ENCODE peak calls at places on chromosomes 13 and 19, in six cellular contexts. Z is Karpas-422, O is fibroblast of lung, B is IMR-90, K is neural progenitor cell, W is endothelial cell of umbilical vein. P is an unnamed sample.

GRCh38 chr13:28501547-28501946 is 6.6 kb upstream of the FLT1 start:
- DNase-seq in Z (no peak), O (no peak), B (no peak), K (no peak), W (no peak), P (no peak)

GRCh38 chr19:3098515-3099346 is 4.6 kb downstream of the GNA11 start:
- DNase-seq in Z (no peak), O (no peak), B (peak; percentile 23), K (no peak), W (peak; percentile 45), P (no peak)

GRCh38 chr13:83286737-83287136 is 595.5 kb downstream of the SLITRK1 start:
- DNase-seq in Z (no peak), O (no peak), B (peak; percentile 33), K (no peak), W (no peak), P (no peak)

GRCh38 chr19:10114651-10115391 is 3.3 kb downstream of the P2RY11 start:
- DNase-seq in Z (peak; percentile 85), O (no peak), B (no peak), K (no peak), W (no peak), P (peak; percentile 31)

GRCh38 chr19:50547385-50548190 is 20.6 kb downstream of the LRRC4B start:
- DNase-seq in Z (no peak), O (no peak), B (no peak), K (no peak), W (no peak), P (no peak)

GRCh38 chr19:15463865-15464371 is 426 bp downstream of the RASAL3 start:
- DNase-seq in Z (peak; percentile 84), O (no peak), B (no peak), K (no peak), W (no peak), P (peak; percentile 91)

GRCh38 chr13:51801631-51802099 is 2.3 kb downstream of the DHRS12 start:
- DNase-seq in Z (no peak), O (no peak), B (no peak), K (peak; percentile 92), W (peak; percentile 54), P (no peak)

GRCh38 chr13:40152145-40152544 is 496.7 kb downstream of the COG6 start:
- DNase-seq in Z (no peak), O (peak; percentile 83), B (peak; percentile 49), K (no peak), W (peak; percentile 88), P (no peak)

GRCh38 chr19:4114181-4114580 is 9.7 kb downstream of the MAP2K2 start:
- DNase-seq in Z (no peak), O (no peak), B (no peak), K (no peak), W (no peak), P (no peak)
- H4K20me1 ChIP-seq in Z (peaks cover 13% of the 10 kb centered on the region), O (peaks cover 4% of the 10 kb centered on the region), B (peaks cover 52% of the 10 kb centered on the region), K (peaks cover 28% of the 10 kb centered on the region), W (no peaks in the 10 kb centered on the region), P (peaks cover 44% of the 10 kb centered on the region)

DNA sequence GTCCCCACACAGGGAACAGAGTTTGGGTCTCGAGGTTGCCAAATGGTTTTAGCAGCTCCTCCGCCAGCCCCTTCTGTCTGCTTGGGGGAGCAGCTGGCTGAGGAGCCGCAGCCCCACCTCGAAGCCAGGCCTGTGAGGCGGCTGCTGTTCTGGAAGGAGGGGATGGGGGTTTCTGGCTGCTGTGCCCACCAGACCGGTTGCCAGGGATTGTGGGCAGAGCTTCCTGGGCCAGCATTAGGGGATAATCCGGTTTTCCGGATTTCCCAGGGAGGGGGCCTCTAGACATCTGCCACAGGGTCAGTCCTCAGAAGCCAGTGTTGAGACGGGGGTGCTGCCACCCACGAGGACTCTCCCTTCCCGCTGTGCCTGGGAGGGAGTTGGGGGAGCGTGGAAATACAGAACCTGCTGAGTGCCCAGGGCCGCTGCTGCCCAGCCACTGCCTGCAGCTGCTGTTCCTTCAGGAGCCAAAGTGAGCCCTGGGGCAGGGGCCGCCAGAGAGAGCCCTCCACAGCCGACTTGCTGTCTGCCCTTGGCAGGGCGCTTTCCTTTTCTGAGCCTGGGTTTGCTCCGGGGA is 2.0 kb downstream of the CDC34 start:
- DNase-seq in Z (no peak), O (no peak), B (no peak), K (no peak), W (no peak), P (no peak)
- H3K4me3 ChIP-seq in Z (peak overlapping the region; percentile 89), O (peak overlapping the region; percentile 97), B (peak overlapping the region; percentile 94), K (peak overlapping the region; percentile 97), W (peak overlapping the region; percentile 88), P (peak overlapping the region; percentile 99)

GRCh38 chr19:6273701-6274601 is 5.8 kb downstream of the MLLT1 start:
- DNase-seq in Z (no peak), O (peak; percentile 91), B (peak; percentile 88), K (no peak), W (peak; percentile 83), P (no peak)
- H4K20me1 ChIP-seq in Z (peaks cover 70% of the 10 kb centered on the region), O (no peaks in the 10 kb centered on the region), B (peaks cover 89% of the 10 kb centered on the region), K (peaks cover 100% of the 10 kb centered on the region), W (no peaks in the 10 kb centered on the region), P (peaks cover 100% of the 10 kb centered on the region)

GRCh38 chr13:53144826-53145225 is 116.2 kb downstream of the OLFM4 start:
- DNase-seq in Z (peak; percentile 56), O (no peak), B (no peak), K (no peak), W (no peak), P (no peak)

GRCh38 chr13:53143757-53144320 is 115.2 kb downstream of the OLFM4 start:
- DNase-seq in Z (no peak), O (no peak), B (no peak), K (no peak), W (no peak), P (no peak)

GRCh38 chr13:53142301-53142700 is 113.7 kb downstream of the OLFM4 start:
- DNase-seq in Z (no peak), O (peak; percentile 23), B (peak; percentile 30), K (no peak), W (no peak), P (no peak)

GRCh38 chr13:53138369-53139036 is 109.9 kb downstream of the OLFM4 start:
- DNase-seq in Z (no peak), O (no peak), B (peak; percentile 35), K (no peak), W (no peak), P (no peak)

GRCh38 chr13:53141336-53141735 is 112.7 kb downstream of the OLFM4 start:
- DNase-seq in Z (no peak), O (no peak), B (no peak), K (no peak), W (no peak), P (no peak)
- H3K4me3 ChIP-seq in Z (no peak overlapping the region), O (no peak overlapping the region), B (no peak overlapping the region), K (no peak overlapping the region), W (no peak overlapping the region), P (no peak overlapping the region)

GRCh38 chr19:5134683-5135082 is 165.8 kb downstream of the KDM4B start:
- DNase-seq in Z (no peak), O (no peak), B (no peak), K (peak; percentile 46), W (no peak), P (no peak)
- H4K20me1 ChIP-seq in Z (peaks cover 5% of the 10 kb centered on the region), O (no peaks in the 10 kb centered on the region), B (peaks cover 8% of the 10 kb centered on the region), K (no peaks in the 10 kb centered on the region), W (no peaks in the 10 kb centered on the region), P (peaks cover 16% of the 10 kb centered on the region)

P was measured in DND-41.